ENCODE peak calls at places on chromosomes 3 and 15, in nine cellular contexts. A is cardiac muscle cell; R is GM03348; S is effector CD8-positive, alpha-beta T cell; M is posterior cingulate gyrus; Z is HTR-8/SVneo; O is OCI-M1; Q is GM13976; F is activated T-helper 1 cell treated with Interleukin-2 at 50 U/mL for 16 hours. L is an unnamed sample.

GRCh38 chr3:16448691-16449090 is 64.8 kb downstream of the RFTN1 start:
- DNase-seq in A (no peak), R (peak), S (no peak), M (peak), Z (peak), O (no peak), Q (no peak), F (no peak), L (peak)

GRCh38 chr3:184781801-184782200 is 30.2 kb upstream of the VPS8 start:
- DNase-seq in A (peak), R (no peak), S (no peak), M (peak), Z (no peak), O (no peak), Q (no peak), F (no peak), L (no peak)

GRCh38 chr15:43218908-43219706 is 1.7 kb downstream of the EPB42 start:
- DNase-seq in A (peak), R (no peak), S (no peak), M (no peak), Z (peak), O (peak), Q (no peak), F (no peak), L (peak)

GRCh38 chr3:187165144-187165543 is 25.8 kb upstream of the RPL39L start:
- DNase-seq in A (peak), R (peak), S (peak), M (no peak), Z (peak), O (peak), Q (peak), F (no peak), L (peak)

GRCh38 chr3:50194128-50194902 is 2.9 kb downstream of the GNAT1 start:
- DNase-seq in A (peak), R (peak), S (peak), M (peak), Z (peak), O (peak), Q (peak), F (peak), L (peak)

GRCh38 chr15:59224474-59224873 is 17.8 kb downstream of the LDHAL6B start:
- DNase-seq in A (no peak), R (no peak), S (no peak), M (peak), Z (no peak), O (no peak), Q (no peak), F (no peak), L (no peak)

GRCh38 chr3:38647217-38647970 is 2.1 kb downstream of the SCN5A start:
- DNase-seq in A (no peak), R (no peak), S (no peak), M (no peak), Z (no peak), O (no peak), Q (peak), F (no peak), L (no peak)

GRCh38 chr15:89904519-89904918 is 8.2 kb downstream of the ARPIN start:
- DNase-seq in A (no peak), R (no peak), S (no peak), M (peak), Z (no peak), O (no peak), Q (no peak), F (no peak), L (no peak)

GRCh38 chr15:101004500-101004899 is 85.3 kb downstream of the LRRK1 start:
- DNase-seq in A (no peak), R (no peak), S (no peak), M (no peak), Z (no peak), O (no peak), Q (no peak), F (no peak), L (no peak)

GRCh38 chr15:50593761-50594160 is 47.3 kb upstream of the USP50 start:
- DNase-seq in A (no peak), R (no peak), S (no peak), M (no peak), Z (no peak), O (peak), Q (no peak), F (no peak), L (no peak)

GRCh38 chr3:71064288-71064975 is 519.1 kb downstream of the FOXP1 start:
- DNase-seq in A (peak), R (peak), S (peak), M (peak), Z (no peak), O (peak), Q (peak), F (peak), L (no peak)

GRCh38 chr15:62109457-62109856 is 42.7 kb downstream of the C2CD4A start:
- DNase-seq in A (no peak), R (no peak), S (no peak), M (no peak), Z (no peak), O (no peak), Q (no peak), F (no peak), L (no peak)

GRCh38 chr15:101320501-101321052 is 25.5 kb upstream of the SNRPA1 start:
- DNase-seq in A (peak), R (no peak), S (peak), M (peak), Z (no peak), O (peak), Q (peak), F (peak), L (peak)

GRCh38 chr3:46749129-46749528 is 31.5 kb upstream of the PRSS50 start:
- DNase-seq in A (no peak), R (no peak), S (no peak), M (no peak), Z (no peak), O (no peak), Q (no peak), F (no peak), L (no peak)

GRCh38 chr3:161171113-161171512 is 50.0 kb upstream of the NMD3 start:
- DNase-seq in A (no peak), R (peak), S (no peak), M (no peak), Z (peak), O (peak), Q (no peak), F (no peak), L (peak)

GRCh38 chr15:91118796-91119590 is 18.9 kb downstream of the SV2B start:
- DNase-seq in A (no peak), R (no peak), S (no peak), M (no peak), Z (no peak), O (no peak), Q (no peak), F (no peak), L (no peak)

GRCh38 chr3:32996046-32996754 is 44.8 kb downstream of the CCR4 start:
- DNase-seq in A (no peak), R (no peak), S (no peak), M (no peak), Z (no peak), O (no peak), Q (no peak), F (no peak), L (no peak)

GRCh38 chr15:88299502-88299901 is 43.0 kb upstream of the NTRK3 start:
- DNase-seq in A (no peak), R (no peak), S (no peak), M (no peak), Z (no peak), O (no peak), Q (no peak), F (no peak), L (no peak)

GRCh38 chr3:42387802-42388651 is 22.4 kb downstream of the LYZL4 start:
- DNase-seq in A (no peak), R (no peak), S (no peak), M (no peak), Z (peak), O (no peak), Q (no peak), F (peak), L (no peak)

GRCh38 chr3:183185696-183186095 is 23.2 kb upstream of the LAMP3 start:
- DNase-seq in A (no peak), R (peak), S (no peak), M (no peak), Z (peak), O (peak), Q (no peak), F (no peak), L (peak)

GRCh38 chr3:160473978-160474377 is 24.4 kb upstream of the TRIM59 start:
- DNase-seq in A (no peak), R (peak), S (no peak), M (no peak), Z (peak), O (no peak), Q (no peak), F (no peak), L (peak)

GRCh38 chr3:2510746-2511145 is 412.1 kb downstream of the CNTN4 start:
- DNase-seq in A (no peak), R (no peak), S (no peak), M (no peak), Z (no peak), O (no peak), Q (no peak), F (no peak), L (no peak)

GRCh38 chr3:133662256-133662773 is 574 bp upstream of the TOPBP1 start:
- DNase-seq in A (no peak), R (peak), S (no peak), M (no peak), Z (peak), O (peak), Q (peak), F (no peak), L (peak)

GRCh38 chr3:31495971-31496370 is 36.8 kb upstream of the STT3B start:
- DNase-seq in A (no peak), R (peak), S (no peak), M (no peak), Z (no peak), O (no peak), Q (no peak), F (no peak), L (no peak)

GRCh38 chr3:138314751-138315150 is 14.9 kb downstream of the NME9 start:
- DNase-seq in A (no peak), R (peak), S (no peak), M (no peak), Z (no peak), O (no peak), Q (no peak), F (no peak), L (no peak)

GRCh38 chr3:128559486-128560225 is 66.7 kb upstream of the GATA2 start:
- DNase-seq in A (no peak), R (no peak), S (no peak), M (peak), Z (no peak), O (no peak), Q (no peak), F (no peak), L (no peak)

GRCh38 chr15:58987501-58988010 is at the start of gene RNF111:
- DNase-seq in A (peak), R (peak), S (peak), M (peak), Z (peak), O (peak), Q (peak), F (peak), L (peak)

L was measured in HFFc6.